ENCODE peak calls at places on chromosome 16, in nine cellular contexts. J is bronchial epithelial cell, B is adrenal gland, F is progenitor cell of endocrine pancreas, U is cardiac muscle cell, L is heart left ventricle, R is cardiac fibroblast, E is A549, A is coronary artery. C is an unnamed sample.

GRCh38 chr16:3718628-3719027 is 1.3 kb upstream of the TRAP1 start:
- DNase-seq in J (no peak), F (no peak), L (no peak), A (no peak), R (no peak), E (no peak), B (no peak), U (no peak), C (no peak)

GRCh38 chr16:78931267-78932060 is 669.1 kb downstream of the MAF start:
- DNase-seq in A (no peak), F (no peak), E (no peak), R (no peak), L (no peak), B (no peak), U (no peak), J (no peak), C (no peak)

GRCh38 chr16:19104591-19104990 is 9.2 kb upstream of the ITPRIPL2 start:
- DNase-seq in E (no peak), B (no peak), F (no peak), A (no peak), R (no peak), L (no peak), J (no peak), U (no peak), C (no peak)

GRCh38 chr16:8889893-8890548 is 7.9 kb downstream of the LITAFD start:
- DNase-seq in L (no peak), R (no peak), J (no peak), F (no peak), A (no peak), U (no peak), E (no peak), B (no peak), C (no peak)

GRCh38 chr16:28543072-28543471 is 4.3 kb upstream of the NUPR1 start:
- DNase-seq in L (no peak), B (peak; percentile 44), R (no peak), E (no peak), J (peak; percentile 59), A (no peak), F (no peak), U (no peak), C (no peak)

GRCh38 chr16:4615389-4616046 is 830 bp upstream of the UBALD1 start:
- DNase-seq in L (no peak), U (no peak), A (no peak), R (no peak), J (no peak), B (peak; percentile 47), F (no peak), E (no peak), C (no peak)

GRCh38 chr16:17964196-17964595 is 372.3 kb downstream of the NPIPA8 start:
- DNase-seq in B (no peak), L (no peak), R (no peak), U (no peak), E (no peak), A (no peak), J (no peak), F (no peak), C (no peak)

GRCh38 chr16:31499928-31500327 is 8.3 kb downstream of the RUSF1 start:
- DNase-seq in J (no peak), B (no peak), L (no peak), A (no peak), U (no peak), F (no peak), R (no peak), E (no peak), C (no peak)

GRCh38 chr16:14018848-14019247 is 52.3 kb upstream of the MRTFB start:
- DNase-seq in E (no peak), B (no peak), L (no peak), A (peak; percentile 41), R (no peak), U (no peak), J (no peak), F (no peak), C (no peak)

GRCh38 chr16:22934786-22935185 is 120.8 kb downstream of the HS3ST2 start:
- DNase-seq in F (no peak), J (no peak), B (no peak), E (no peak), R (no peak), U (no peak), A (no peak), L (no peak), C (no peak)

GRCh38 chr16:5709889-5710288 is 612.3 kb upstream of the EEF2KMT start:
- DNase-seq in B (no peak), E (no peak), L (no peak), F (peak; percentile 59), A (no peak), R (no peak), J (no peak), U (no peak), C (peak; percentile 69)

GRCh38 chr16:51666821-51667220 is 515.8 kb upstream of the SALL1 start:
- DNase-seq in B (no peak), L (no peak), U (no peak), J (no peak), E (no peak), A (no peak), R (no peak), F (no peak), C (no peak)

GRCh38 chr16:566475-567361 is at the start of gene NHLRC4:
- DNase-seq in B (peak; percentile 87), R (peak; percentile 84), A (no peak), U (peak; percentile 86), F (no peak), J (no peak), L (peak; percentile 87), E (no peak), C (peak; percentile 40)

GRCh38 chr16:11417487-11417886 is 72.2 kb downstream of the RMI2 start:
- DNase-seq in R (no peak), J (no peak), L (peak; percentile 77), F (no peak), B (no peak), U (no peak), A (no peak), E (no peak), C (no peak)

GRCh38 chr16:65600629-65601028 is 478.8 kb upstream of the CDH11 start:
- DNase-seq in U (peak; percentile 13), L (no peak), B (no peak), F (no peak), A (no peak), R (no peak), J (peak; percentile 12), E (no peak), C (no peak)

GRCh38 chr16:65600046-65600445 is 478.2 kb upstream of the CDH11 start:
- DNase-seq in F (no peak), L (no peak), U (no peak), A (no peak), E (no peak), R (no peak), B (no peak), J (no peak), C (no peak)

GRCh38 chr16:65601781-65602180 is 479.9 kb upstream of the CDH11 start:
- DNase-seq in J (no peak), L (no peak), B (no peak), A (no peak), E (no peak), U (peak; percentile 70), R (peak; percentile 31), F (no peak), C (no peak)

DNA sequence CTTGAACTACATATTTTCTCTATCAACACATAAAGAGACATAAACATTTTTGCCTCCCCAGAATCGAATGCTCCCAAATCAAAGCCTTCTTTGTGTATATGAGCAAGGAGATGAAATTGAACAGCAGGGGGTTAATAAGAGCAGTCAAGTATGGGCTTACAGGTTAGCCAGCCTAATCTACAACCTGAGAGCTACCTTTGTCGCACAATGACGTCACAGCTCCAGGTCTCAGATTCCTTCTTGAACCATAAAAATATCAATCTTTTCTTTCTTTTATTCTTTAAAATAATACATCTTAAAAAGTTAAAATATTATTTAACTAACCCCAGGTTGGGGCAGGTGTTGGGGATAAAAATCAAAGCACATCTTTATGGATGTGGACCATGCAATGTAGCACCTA is 482.9 kb upstream of the CDH11 start:
- DNase-seq in L (no peak), B (no peak), F (no peak), R (no peak), E (no peak), U (no peak), J (no peak), A (no peak), C (no peak)
- TF ChIP-seq CTCF in L (no peak), B (no peak), F (no peak), R (no peak), E (no peak), U (no peak), J (no peak), A (no peak), C (no peak)

GRCh38 chr16:81500833-81501521 is 56.4 kb downstream of the CMIP start:
- DNase-seq in L (no peak), B (no peak), U (peak; percentile 48), E (no peak), J (peak; percentile 81), F (no peak), R (peak; percentile 34), A (no peak), C (no peak)
- TF ChIP-seq CTCF in L (no peak), B (no peak), U (no peak), E (no peak), J (no peak), F (no peak), R (no peak), A (no peak), C (no peak)

DNA sequence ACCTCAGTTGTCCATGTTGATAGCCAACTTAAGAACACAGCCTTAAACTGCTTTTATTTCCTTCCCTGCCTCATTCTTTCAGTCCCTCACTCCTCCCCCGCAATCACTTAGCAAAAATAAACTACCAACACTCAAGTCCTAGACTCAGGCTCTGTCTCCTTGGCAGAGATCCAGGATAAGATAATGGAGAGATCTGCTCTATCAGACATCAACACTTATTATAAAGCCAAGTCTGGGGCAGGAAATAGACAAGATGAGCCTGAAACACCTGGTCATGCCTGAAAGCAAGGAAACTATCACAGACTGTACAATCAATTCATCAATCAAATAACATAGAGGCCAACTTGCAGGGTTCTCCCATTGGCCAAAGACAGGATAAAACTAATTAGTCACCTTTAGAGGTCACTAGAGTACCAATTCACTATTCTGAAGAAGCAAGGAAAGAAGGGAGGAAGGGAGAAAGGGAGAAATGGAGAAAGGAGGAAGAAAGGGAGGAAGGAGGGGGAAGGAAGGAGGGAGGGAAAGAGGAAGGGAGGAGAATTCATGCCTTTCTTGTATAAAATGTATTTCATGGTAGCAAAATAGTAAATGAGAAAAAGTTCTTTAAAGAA is 15.6 kb downstream of the HYDIN start:
- DNase-seq in L (no peak), F (no peak), U (peak; percentile 6), A (no peak), R (peak; percentile 10), B (no peak), J (peak; percentile 37), E (no peak), C (no peak)
- TF ChIP-seq CTCF in L (no peak), F (no peak), U (peak; percentile 9), A (no peak), R (no peak), B (no peak), J (peak; percentile 17), E (peak; percentile 19), C (no peak)

DNA sequence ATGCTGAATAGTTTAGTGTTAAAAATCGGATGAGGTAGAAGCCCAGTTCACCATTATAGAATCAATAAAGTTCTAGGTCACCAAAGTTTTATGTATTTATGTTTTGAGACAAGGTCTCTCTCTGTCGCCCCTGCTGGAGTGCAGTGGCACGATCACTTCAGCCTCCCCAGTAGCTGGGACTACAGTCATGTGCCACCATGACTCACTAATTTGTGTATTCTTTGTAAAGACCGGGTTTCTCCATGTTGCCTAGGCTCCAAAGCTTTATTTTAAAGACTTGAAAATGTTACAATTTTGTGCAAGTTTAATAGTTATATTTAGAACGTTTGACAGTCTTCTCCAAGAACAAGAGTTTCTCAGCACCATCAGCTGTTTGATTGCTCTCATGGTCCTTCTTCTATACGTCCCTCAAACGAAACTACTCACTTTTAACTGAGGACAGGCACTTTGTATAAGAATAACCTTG is 32.1 kb downstream of the NDE1 start:
- DNase-seq in U (peak; percentile 74), R (peak; percentile 75), B (peak; percentile 77), L (no peak), J (peak; percentile 85), F (no peak), E (peak; percentile 64), A (no peak), C (peak; percentile 49)
- TF ChIP-seq CTCF in U (peak; percentile 60), R (peak; percentile 72), B (peak; percentile 66), L (no peak), J (peak; percentile 51), F (peak; percentile 55), E (peak; percentile 54), A (no peak), C (peak; percentile 60)